ENCODE peak calls at places on chromosomes 6 and 20, in five cellular contexts. Y is hepatocyte; F is naive thymus-derived CD4-positive, alpha-beta T cell; Q is IMR-90; I is pancreas. O is an unnamed sample.

GRCh38 chr20:5349448-5349847 is 32.7 kb upstream of the PROKR2 start:
- DNase-seq in Y (no peak), F (no peak), Q (peak), I (no peak), O (no peak)

GRCh38 chr6:106318061-106318460 is 7.5 kb downstream of the ATG5 start:
- DNase-seq in Y (no peak), F (no peak), Q (no peak), I (no peak), O (no peak)

GRCh38 chr6:40312213-40313015 is 274.8 kb downstream of the LRFN2 start:
- DNase-seq in Y (no peak), F (no peak), Q (peak), I (no peak), O (no peak)

GRCh38 chr20:44198872-44199271 is 11.7 kb downstream of the OSER1 start:
- DNase-seq in Y (no peak), F (no peak), Q (no peak), I (no peak), O (no peak)

GRCh38 chr6:85287654-85288053 is 162.2 kb upstream of the NT5E start:
- DNase-seq in Y (no peak), F (no peak), Q (no peak), I (no peak), O (no peak)

GRCh38 chr6:37517411-37517812 is 17.7 kb upstream of the CCDC167 start:
- DNase-seq in Y (no peak), F (peak), Q (no peak), I (no peak), O (peak)

GRCh38 chr6:84442241-84442640 is 214.8 kb upstream of the CEP162 start:
- DNase-seq in Y (no peak), F (no peak), Q (no peak), I (no peak), O (no peak)

GRCh38 chr6:25334793-25335192 is 55.6 kb downstream of the CARMIL1 start:
- DNase-seq in Y (no peak), F (no peak), Q (no peak), I (no peak), O (no peak)

GRCh38 chr6:90284236-90284744 is 12.4 kb downstream of the BACH2 start:
- DNase-seq in Y (peak), F (no peak), Q (peak), I (no peak), O (no peak)

GRCh38 chr6:110035321-110035720 is 57.2 kb downstream of the GPR6 start:
- DNase-seq in Y (no peak), F (no peak), Q (no peak), I (no peak), O (no peak)

GRCh38 chr20:59933849-59934585 is 580 bp upstream of the SYCP2 start:
- DNase-seq in Y (peak), F (peak), Q (peak), I (peak), O (peak)

GRCh38 chr20:21505810-21506530 is 7.9 kb downstream of the NKX2-2 start:
- DNase-seq in Y (peak), F (peak), Q (peak), I (peak), O (peak)

GRCh38 chr20:11235058-11235457 is 561.3 kb upstream of the JAG1 start:
- DNase-seq in Y (no peak), F (no peak), Q (peak), I (no peak), O (no peak)

GRCh38 chr20:37309941-37310590 is 20.6 kb downstream of the MANBAL start:
- DNase-seq in Y (peak), F (no peak), Q (no peak), I (no peak), O (no peak)

GRCh38 chr6:119423996-119424395 is 74.4 kb upstream of the MAN1A1 start:
- DNase-seq in Y (no peak), F (no peak), Q (no peak), I (no peak), O (no peak)

GRCh38 chr6:170199716-170200115 is 91.2 kb downstream of the DLL1 start:
- DNase-seq in Y (no peak), F (no peak), Q (no peak), I (no peak), O (no peak)

GRCh38 chr6:14444296-14444993 is 326.9 kb downstream of the CD83 start:
- DNase-seq in Y (no peak), F (no peak), Q (no peak), I (no peak), O (no peak)

GRCh38 chr6:114785235-114786127 is 442.7 kb upstream of the HS3ST5 start:
- DNase-seq in Y (no peak), F (no peak), Q (no peak), I (no peak), O (no peak)

GRCh38 chr6:43623880-43624785 is 4.9 kb downstream of the GTPBP2 start:
- DNase-seq in Y (no peak), F (no peak), Q (no peak), I (no peak), O (no peak)

GRCh38 chr6:128882991-128883571 is at the start of gene LAMA2:
- DNase-seq in Y (peak), F (no peak), Q (peak), I (peak), O (no peak)

GRCh38 chr6:6007311-6008113 is 787 bp upstream of the NRN1 start:
- DNase-seq in Y (no peak), F (no peak), Q (no peak), I (peak), O (no peak)

GRCh38 chr6:11188161-11188915 is 44.1 kb downstream of the NEDD9 start:
- DNase-seq in Y (peak), F (no peak), Q (peak), I (no peak), O (no peak)

GRCh38 chr20:23029324-23029723 is 5.8 kb upstream of the SSTR4 start:
- DNase-seq in Y (no peak), F (no peak), Q (no peak), I (no peak), O (no peak)

GRCh38 chr6:139126255-139126654 is 8.6 kb upstream of the HECA start:
- DNase-seq in Y (no peak), F (no peak), Q (peak), I (no peak), O (peak)

GRCh38 chr6:85408039-85408438 is 41.8 kb upstream of the NT5E start:
- DNase-seq in Y (no peak), F (no peak), Q (no peak), I (no peak), O (no peak)

GRCh38 chr6:65229768-65230167 is 477.3 kb downstream of the EYS start:
- DNase-seq in Y (no peak), F (no peak), Q (peak), I (no peak), O (no peak)

GRCh38 chr6:26017567-26017966 is 55.0 kb downstream of the TRIM38 start:
- DNase-seq in Y (no peak), F (peak), Q (peak), I (no peak), O (peak)

GRCh38 chr20:20167704-20168103 is 115.4 kb downstream of the CFAP61 start:
- DNase-seq in Y (no peak), F (no peak), Q (no peak), I (no peak), O (no peak)

GRCh38 chr6:24768361-24768760 is 6.4 kb upstream of the GMNN start:
- DNase-seq in Y (no peak), F (no peak), Q (peak), I (no peak), O (no peak)

GRCh38 chr20:50425076-50425475 is 85.1 kb upstream of the PTPN1 start:
- DNase-seq in Y (no peak), F (no peak), Q (no peak), I (no peak), O (no peak)

GRCh38 chr20:50427740-50428462 is 82.3 kb upstream of the PTPN1 start:
- DNase-seq in Y (no peak), F (no peak), Q (no peak), I (no peak), O (no peak)

GRCh38 chr20:50429412-50429811 is 80.8 kb upstream of the PTPN1 start:
- DNase-seq in Y (no peak), F (no peak), Q (no peak), I (no peak), O (no peak)

GRCh38 chr20:50428463-50428828 is 81.7 kb upstream of the PTPN1 start:
- DNase-seq in Y (no peak), F (no peak), Q (no peak), I (no peak), O (no peak)

DNA sequence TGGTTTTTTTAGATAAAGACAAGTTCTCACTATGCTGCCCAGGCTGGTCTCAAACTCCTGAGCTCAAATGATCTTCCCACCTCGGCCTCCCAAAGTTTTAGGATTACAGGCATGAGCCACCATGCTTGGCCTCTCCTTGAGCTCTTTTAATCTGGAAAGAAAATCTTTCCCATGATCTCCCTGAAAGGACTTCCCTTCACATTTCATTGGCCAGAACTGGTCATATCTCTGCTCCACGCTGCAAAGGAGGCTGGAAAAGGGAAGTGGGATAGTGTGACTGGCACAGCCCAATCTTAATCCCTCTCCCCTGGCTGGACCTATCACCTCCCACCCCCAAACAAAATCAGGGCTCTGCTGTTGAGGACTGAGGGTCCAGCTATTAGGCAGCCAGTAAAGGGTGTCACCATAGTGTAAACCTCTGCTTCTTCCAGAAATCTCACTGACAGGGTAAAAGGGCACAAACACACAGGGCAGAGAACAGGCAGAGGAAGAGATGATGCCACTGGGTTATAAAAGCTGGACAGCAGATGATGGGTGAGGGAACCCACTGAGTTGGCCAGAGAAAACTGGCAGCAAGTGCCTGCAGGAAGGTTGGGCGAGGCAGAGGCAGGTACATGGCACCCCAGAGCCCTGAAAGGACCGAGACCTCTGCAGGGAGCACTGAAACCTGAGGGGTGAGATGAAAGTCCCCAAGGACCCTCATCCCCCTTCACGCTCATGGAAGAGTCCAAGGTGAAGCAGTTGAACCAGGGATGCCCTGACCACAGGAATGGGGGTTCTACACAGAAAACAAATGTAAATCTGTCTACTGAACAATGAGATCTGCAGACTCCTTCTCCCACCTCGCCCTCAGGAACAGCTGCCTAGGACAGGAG is 83.1 kb upstream of the PTPN1 start:
- DNase-seq in Y (no peak), F (no peak), Q (no peak), I (no peak), O (no peak)
- H3K27ac ChIP-seq in Y (peak), F (no peak), Q (peak), I (peak), O (no peak)

DNA sequence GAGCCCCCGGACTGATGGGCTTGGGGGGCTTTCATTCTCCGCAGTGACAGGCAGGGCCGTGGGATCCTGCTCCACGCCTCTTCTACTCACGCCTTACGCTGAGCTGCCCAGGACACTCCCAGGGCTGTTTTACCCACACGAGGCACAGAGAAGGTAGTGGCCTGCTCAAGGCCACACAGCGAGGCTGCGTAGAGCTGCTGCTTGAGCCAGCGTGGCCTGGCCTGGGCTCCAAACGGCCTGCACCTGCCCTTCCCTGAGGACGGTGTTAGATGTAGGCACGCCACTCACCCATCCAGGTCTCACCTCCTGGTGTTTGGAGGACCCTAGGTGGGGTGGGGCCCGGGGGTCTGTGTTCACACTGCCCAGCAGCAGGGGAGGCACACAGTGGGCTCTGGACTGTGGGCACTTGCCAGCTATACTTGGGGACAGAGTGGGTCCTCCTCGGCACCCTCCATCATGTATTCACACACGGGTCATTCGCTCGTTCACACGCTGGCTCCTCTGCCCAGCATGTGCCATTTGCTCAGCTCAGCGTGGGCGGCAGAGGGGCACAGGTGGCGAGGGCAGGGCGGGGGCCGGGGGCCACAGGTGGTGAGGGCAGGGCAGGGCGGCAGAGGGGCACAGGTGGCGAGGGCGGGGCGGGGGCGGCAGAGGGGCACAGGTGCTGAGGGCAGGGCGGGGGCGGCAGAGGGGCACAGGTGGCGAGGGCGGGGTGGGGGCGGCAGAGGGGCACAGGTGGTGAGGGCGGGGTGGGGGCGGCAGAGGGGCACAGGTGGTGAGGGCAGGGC is 18.4 kb upstream of the RBBP8NL start:
- DNase-seq in Y (no peak), F (no peak), Q (no peak), I (no peak), O (no peak)
- H3K4me3 ChIP-seq in Y (no peak), F (no peak), Q (no peak), I (no peak), O (no peak)

GRCh38 chr20:17505664-17506517 is 25.3 kb downstream of the BFSP1 start:
- DNase-seq in Y (no peak), F (no peak), Q (peak), I (no peak), O (peak)
- H3K27ac ChIP-seq in Y (no peak), F (no peak), Q (no peak), I (no peak), O (no peak)

GRCh38 chr20:53737404-53738038 is 143.9 kb upstream of the ZNF217 start:
- DNase-seq in Y (no peak), F (no peak), Q (no peak), I (no peak), O (no peak)
- H3K4me3 ChIP-seq in Y (no peak), F (no peak), Q (no peak), I (no peak), O (no peak)

GRCh38 chr20:15561707-15562106 is 1011.5 kb downstream of the KIF16B start:
- DNase-seq in Y (peak), F (no peak), Q (no peak), I (no peak), O (no peak)
- H3K27ac ChIP-seq in Y (peak), F (no peak), Q (no peak), I (no peak), O (no peak)

DNA sequence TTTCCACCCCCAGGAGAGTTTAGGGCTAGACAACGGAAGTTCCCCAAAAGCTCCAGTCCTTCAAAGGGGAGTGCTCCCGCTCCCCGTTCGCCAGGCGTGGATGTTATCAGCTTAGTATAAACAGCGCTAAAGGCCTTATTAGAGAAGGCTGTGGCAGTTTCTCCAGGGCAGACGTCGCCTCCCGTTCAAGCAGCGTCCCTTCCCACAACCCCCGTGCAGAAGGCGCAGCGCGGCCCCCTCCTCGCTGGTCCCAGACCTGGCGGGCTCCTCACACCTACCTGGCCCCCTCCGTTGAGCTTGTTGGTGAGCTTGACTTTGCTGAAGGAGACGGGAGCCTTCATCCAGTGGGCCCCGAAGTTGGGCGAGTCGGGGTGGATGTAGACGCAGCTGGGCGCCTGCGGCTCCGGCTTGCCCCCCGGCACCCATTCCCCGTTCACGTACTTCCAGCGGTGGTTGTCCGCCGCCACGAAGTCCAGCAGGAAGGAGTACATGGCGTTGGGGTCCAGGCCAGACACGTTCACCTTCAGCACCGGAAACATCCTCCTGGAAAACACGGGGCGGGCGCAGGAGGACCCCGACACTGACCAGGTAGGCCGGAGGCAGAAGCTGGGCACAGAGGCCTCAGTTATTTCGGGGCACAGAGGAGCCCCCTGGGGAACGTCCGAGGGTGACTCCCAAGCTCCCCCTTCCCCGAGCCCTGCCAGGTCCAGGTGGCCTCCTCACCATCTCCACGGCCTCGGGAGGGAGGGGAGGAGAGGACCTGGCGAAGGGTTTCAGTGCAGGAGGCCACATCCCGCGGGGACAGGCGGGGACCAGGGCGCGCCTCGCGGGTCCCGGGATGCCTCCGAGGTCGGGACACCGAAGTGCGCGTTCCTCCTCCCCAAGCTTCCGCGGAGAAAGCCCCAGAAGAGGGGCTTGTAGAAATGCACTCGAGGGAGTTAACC is 1.1 kb downstream of the TBXT start:
- DNase-seq in Y (no peak), F (no peak), Q (no peak), I (no peak), O (no peak)
- H3K4me3 ChIP-seq in Y (no peak), F (no peak), Q (no peak), I (no peak), O (no peak)

DNA sequence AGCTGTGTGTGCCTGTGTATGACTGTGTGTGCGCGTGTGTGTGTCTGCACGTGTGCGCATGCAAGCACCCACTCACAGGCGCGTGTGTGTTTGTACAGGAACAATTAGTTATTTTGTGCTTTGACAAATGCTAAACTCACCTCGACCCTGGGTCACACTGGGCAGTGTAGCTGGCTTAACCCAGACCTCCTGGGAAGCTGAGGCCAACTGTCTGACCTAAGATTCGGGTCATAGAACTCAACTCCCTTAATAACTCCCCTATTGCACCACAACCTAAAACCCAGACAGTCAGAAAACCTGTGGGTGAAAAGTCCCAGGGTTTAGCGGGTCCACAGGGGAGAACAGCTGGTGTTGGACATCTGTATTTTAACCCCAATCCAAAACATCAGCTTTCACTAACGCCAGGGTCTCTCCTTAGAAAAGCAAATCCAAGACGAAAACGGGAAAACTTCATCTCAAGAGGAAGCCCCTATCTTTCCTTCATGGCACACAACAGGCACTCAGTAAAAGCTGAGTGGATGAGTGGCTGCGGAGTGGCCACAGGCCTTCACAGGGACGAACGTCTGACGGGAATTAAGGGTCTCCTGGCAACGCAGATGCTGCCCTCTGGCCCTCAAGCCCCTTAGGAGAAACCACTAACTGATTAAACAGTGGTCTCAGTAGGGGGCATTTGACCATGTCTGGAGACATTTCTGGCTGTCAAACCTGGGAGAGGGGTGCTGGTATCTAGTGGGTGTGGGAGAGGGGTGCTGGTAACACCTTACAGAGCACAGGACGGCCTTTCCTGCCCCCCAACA is 4.5 kb downstream of the PMEPA1 start:
- DNase-seq in Y (no peak), F (no peak), Q (no peak), I (no peak), O (no peak)
- H3K27ac ChIP-seq in Y (no peak), F (no peak), Q (no peak), I (no peak), O (no peak)

DNA sequence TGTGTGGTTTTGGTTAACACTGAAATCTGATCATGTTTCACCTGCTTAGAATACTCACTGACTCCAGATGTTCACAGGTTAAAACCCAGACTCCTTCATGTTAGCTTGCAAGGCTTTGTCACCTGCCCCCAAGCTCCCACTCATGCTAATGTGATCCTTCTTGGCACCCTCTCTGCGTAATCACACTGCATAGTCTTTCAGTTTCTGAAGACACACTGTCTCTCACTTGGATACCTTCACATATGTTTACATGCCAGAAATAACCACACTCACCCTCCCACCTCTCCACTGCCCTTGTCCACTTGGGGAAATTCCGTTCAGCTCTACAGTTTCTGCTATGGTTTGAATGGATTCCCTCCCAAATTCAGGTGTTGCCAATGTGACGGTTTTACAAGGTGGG is 234.7 kb upstream of the SASH1 start:
- DNase-seq in Y (no peak), F (no peak), Q (no peak), I (no peak), O (no peak)
- H3K4me3 ChIP-seq in Y (no peak), F (no peak), Q (no peak), I (no peak), O (no peak)

GRCh38 chr6:16167219-16167618 is 38.3 kb downstream of the MYLIP start:
- DNase-seq in Y (no peak), F (no peak), Q (no peak), I (no peak), O (no peak)
- H3K27ac ChIP-seq in Y (peak), F (no peak), Q (no peak), I (no peak), O (no peak)